ENCODE peak calls at places on chromosomes 13 and 19, in eight cellular contexts. S is fibroblast of the aortic adventitia, G is hepatocyte, I is glutamatergic neuron, H is esophagus squamous epithelium, X is psoas muscle, T is tibial nerve, Z is heart right ventricle. J is an unnamed sample.

GRCh38 chr13:73195091-73195490 is 136.3 kb downstream of the KLF5 start:
- DNase-seq in I (no peak), T (no peak), G (no peak), H (no peak), Z (no peak), X (no peak), S (no peak), J (no peak)

GRCh38 chr19:45424191-45425058 is 708 bp upstream of the ERCC1 start:
- DNase-seq in X (peak; percentile 86), T (no peak), I (no peak), G (peak; percentile 87), S (peak; percentile 89), H (no peak), Z (peak; percentile 67), J (peak; percentile 91)

GRCh38 chr19:3132971-3133792 is 2.7 kb upstream of the GNA15 start:
- DNase-seq in G (no peak), S (peak; percentile 7), I (no peak), Z (peak; percentile 37), H (no peak), T (no peak), X (peak; percentile 45), J (peak; percentile 88)

GRCh38 chr13:93098972-93099371 is 127.6 kb upstream of the GPC6 start:
- DNase-seq in H (no peak), X (no peak), I (no peak), Z (no peak), T (no peak), G (peak; percentile 35), S (no peak), J (no peak)

GRCh38 chr13:43475135-43475534 is 311.6 kb downstream of the ENOX1 start:
- DNase-seq in Z (no peak), S (peak; percentile 54), H (no peak), G (no peak), I (no peak), X (no peak), T (no peak), J (no peak)

GRCh38 chr19:28633223-28634030 is 579.5 kb downstream of the UQCRFS1 start:
- DNase-seq in T (no peak), X (peak; percentile 58), G (peak; percentile 57), S (peak; percentile 78), Z (no peak), I (peak; percentile 75), H (no peak), J (no peak)

GRCh38 chr19:18519962-18520847 is 1.7 kb downstream of the ELL start:
- DNase-seq in X (peak; percentile 86), H (no peak), Z (peak; percentile 51), G (peak; percentile 92), S (peak; percentile 77), I (peak; percentile 59), T (no peak), J (peak; percentile 65)

GRCh38 chr13:114057131-114058050 is 75.0 kb downstream of the RASA3 start:
- DNase-seq in X (no peak), T (no peak), G (no peak), S (no peak), Z (no peak), H (no peak), I (no peak), J (no peak)

GRCh38 chr13:36814465-36814864 is 4.6 kb upstream of the RFXAP start:
- DNase-seq in S (no peak), Z (no peak), I (no peak), G (peak; percentile 11), T (no peak), H (no peak), X (no peak), J (no peak)

GRCh38 chr13:32409561-32410440 is 18.1 kb downstream of the N4BP2L1 start:
- DNase-seq in G (peak; percentile 50), X (peak; percentile 77), S (peak; percentile 84), H (no peak), T (peak; percentile 23), Z (peak; percentile 46), I (peak; percentile 62), J (no peak)

GRCh38 chr13:75621147-75621546 is 15.0 kb upstream of the LMO7 start:
- DNase-seq in H (no peak), S (peak; percentile 85), G (no peak), Z (no peak), T (no peak), I (no peak), X (no peak), J (no peak)

GRCh38 chr13:73702419-73703071 is 431.7 kb downstream of the KLF12 start:
- DNase-seq in Z (no peak), X (no peak), S (no peak), H (no peak), G (peak; percentile 22), I (no peak), T (no peak), J (no peak)

GRCh38 chr19:7153008-7153407 is 83.5 kb downstream of the ZNF557 start:
- DNase-seq in X (no peak), T (no peak), I (no peak), Z (no peak), H (no peak), S (no peak), G (no peak), J (no peak)

GRCh38 chr13:74206061-74206561 is 71.9 kb upstream of the KLF12 start:
- DNase-seq in S (peak; percentile 91), Z (no peak), G (no peak), H (no peak), T (no peak), I (no peak), X (no peak), J (no peak)

GRCh38 chr13:49369876-49370275 is 74.0 kb downstream of the CAB39L start:
- DNase-seq in G (no peak), S (no peak), X (no peak), H (no peak), I (no peak), Z (no peak), T (no peak), J (no peak)

GRCh38 chr19:13906525-13906904 is 514 bp downstream of the CC2D1A start:
- DNase-seq in G (peak; percentile 55), H (no peak), S (no peak), X (no peak), I (no peak), T (no peak), Z (no peak), J (no peak)

GRCh38 chr19:13899393-13899792 is 6.5 kb downstream of the BRME1 start:
- DNase-seq in I (no peak), Z (no peak), G (no peak), T (no peak), X (no peak), H (no peak), S (no peak), J (no peak)

GRCh38 chr19:13905634-13906524 is at the start of the genes BRME1 and CC2D1A:
- DNase-seq in I (peak; percentile 93), H (peak; percentile 53), X (peak; percentile 97), S (peak; percentile 75), G (peak; percentile 96), T (peak; percentile 80), Z (peak; percentile 95), J (peak; percentile 84)

GRCh38 chr19:13899912-13900584 is 5.9 kb downstream of the BRME1 start:
- DNase-seq in G (no peak), Z (no peak), X (no peak), S (no peak), T (peak; percentile 52), H (no peak), I (no peak), J (no peak)

DNA sequence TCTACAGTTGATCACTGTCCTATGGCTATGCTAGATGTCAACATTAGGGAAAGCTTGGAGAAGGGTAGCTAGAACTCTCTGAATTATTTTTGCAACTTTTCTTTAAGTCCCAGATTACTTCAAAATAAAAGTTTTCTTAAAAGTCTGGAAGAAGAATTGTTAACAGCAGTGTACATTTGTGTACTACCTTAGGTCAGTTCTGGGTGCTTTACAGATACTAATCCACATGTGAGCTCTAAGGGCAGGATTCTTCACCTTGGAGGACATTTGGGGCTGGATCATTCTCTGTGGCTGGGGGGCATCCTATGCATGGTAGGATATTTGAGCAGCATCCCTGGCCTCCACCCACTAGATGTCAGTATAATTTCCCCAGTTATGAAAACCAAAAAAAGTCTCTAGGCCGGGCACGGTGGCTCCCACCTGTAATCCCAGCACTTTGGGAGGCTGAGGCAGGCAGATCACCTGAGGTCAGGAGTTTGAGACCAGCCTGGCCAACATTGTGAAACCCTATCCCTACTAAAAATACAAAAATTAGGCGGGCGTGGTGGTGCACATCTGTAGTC is 2.8 kb downstream of the BRME1 start:
- DNase-seq in X (no peak), T (no peak), I (no peak), S (no peak), H (no peak), G (no peak), Z (no peak), J (no peak)
- TF ChIP-seq CTCF in X (no peak), T (no peak), I (no peak), S (peak; percentile 17), H (no peak), G (peak; percentile 33), Z (peak; percentile 22), J (peak; percentile 57)

GRCh38 chr19:55486043-55486970 is 1.3 kb downstream of the NAT14 start:
- DNase-seq in X (peak; percentile 65), G (no peak), T (no peak), Z (no peak), S (peak; percentile 46), I (no peak), H (no peak), J (no peak)
- TF ChIP-seq CTCF in X (peak; percentile 28), G (no peak), T (no peak), Z (peak; percentile 23), S (peak; percentile 63), I (no peak), H (no peak), J (no peak)

DNA sequence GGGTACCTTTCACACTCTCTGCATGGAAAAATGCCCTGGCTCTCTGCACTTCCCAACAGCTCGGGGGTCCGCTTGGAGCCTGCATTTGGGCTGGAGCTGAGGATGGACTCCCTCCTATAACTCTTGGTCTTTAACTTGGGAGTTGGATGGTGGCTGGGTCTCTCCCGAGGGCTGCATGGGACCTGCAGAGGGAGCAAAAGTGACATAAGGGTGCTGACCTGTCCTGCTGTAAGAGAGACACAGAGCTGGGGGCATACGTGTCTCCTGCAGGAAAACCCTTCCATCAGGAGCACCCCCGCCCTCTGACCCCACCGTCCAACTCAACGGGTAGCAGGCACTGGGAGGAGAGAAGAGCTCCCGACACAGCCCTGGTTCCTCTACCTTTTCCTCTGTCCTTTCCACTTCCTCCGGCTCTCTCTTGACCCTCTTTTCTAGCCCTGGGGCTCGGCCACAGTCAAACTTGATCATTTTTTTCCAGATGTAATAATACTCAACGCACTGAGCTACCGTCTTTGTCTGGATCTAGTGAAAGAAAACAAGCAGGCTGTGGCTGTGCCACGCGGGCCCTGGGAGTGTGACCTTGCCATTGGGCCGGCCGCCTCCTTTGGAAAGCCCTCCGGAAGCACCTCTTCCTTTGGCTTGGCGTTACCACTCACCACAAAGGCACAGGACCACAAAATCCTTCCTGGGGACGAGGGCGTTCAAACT is 6.8 kb upstream of the NAPA start:
- DNase-seq in H (no peak), I (no peak), T (no peak), Z (no peak), X (peak; percentile 44), G (no peak), S (no peak), J (no peak)
- TF ChIP-seq CTCF in H (no peak), I (no peak), T (no peak), Z (no peak), X (no peak), G (no peak), S (no peak), J (no peak)

DNA sequence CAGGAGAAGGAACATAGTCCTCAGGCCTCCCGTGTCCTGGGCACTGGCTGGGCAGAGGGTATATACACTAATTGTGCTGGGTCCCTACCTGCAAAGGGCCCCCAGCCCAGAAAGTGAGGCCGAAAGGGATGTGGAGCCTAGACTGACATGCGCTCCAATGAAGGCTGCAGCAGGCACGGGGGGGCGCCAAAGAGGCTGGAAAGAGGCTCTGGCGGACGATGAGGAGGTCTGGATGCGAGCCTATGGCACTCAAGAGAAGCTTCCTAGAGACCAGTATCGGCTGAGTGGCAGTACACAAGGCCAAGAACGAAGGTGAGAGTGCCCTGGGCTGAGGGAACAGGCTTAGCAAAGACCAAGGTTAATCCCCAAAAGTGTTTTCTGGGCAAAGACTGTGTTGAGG is 16.6 kb downstream of the VRK3 start:
- DNase-seq in H (no peak), S (no peak), Z (no peak), I (peak; percentile 69), X (no peak), G (no peak), T (no peak), J (no peak)
- TF ChIP-seq CTCF in H (no peak), S (peak; percentile 17), Z (peak; percentile 15), I (no peak), X (no peak), G (no peak), T (no peak), J (no peak)

J was measured in CD14-positive monocyte.